ENCODE peak calls at places on chromosome 20, in nine cellular contexts. C is neural progenitor cell, Q is NCI-H69, F is renal cortical epithelial cell, T is cardiac fibroblast, K is left ventricle myocardium inferior, M is T-helper 1 cell, V is germinal center, N is nucleus accumbens. W is an unnamed sample.

GRCh38 chr20:12098411-12098810 is 180.7 kb downstream of the BTBD3 start:
- DNase-seq in Q (no peak), K (no peak), V (no peak), F (peak; percentile 32), N (no peak), C (no peak), M (no peak), T (no peak), W (no peak)

GRCh38 chr20:46520976-46521579 is 7.7 kb upstream of the ZNF334 start:
- DNase-seq in N (peak; percentile 10), M (peak; percentile 67), F (peak; percentile 59), V (peak; percentile 47), T (peak; percentile 70), C (peak; percentile 83), Q (peak; percentile 49), K (no peak), W (peak; percentile 91)

GRCh38 chr20:63005862-63006564 is 751 bp downstream of the BHLHE23 start:
- DNase-seq in F (no peak), K (no peak), N (no peak), V (no peak), T (peak; percentile 18), C (peak; percentile 79), Q (peak; percentile 51), M (no peak), W (peak; percentile 40)

GRCh38 chr20:43843096-43843964 is 71.3 kb upstream of the TOX2 start:
- DNase-seq in C (no peak), F (peak; percentile 59), N (no peak), Q (no peak), M (no peak), K (no peak), T (peak; percentile 83), V (no peak), W (no peak)

GRCh38 chr20:24952376-24953203 is 3.5 kb downstream of the CST7 start:
- DNase-seq in T (no peak), M (no peak), F (no peak), N (no peak), C (no peak), V (no peak), Q (peak; percentile 68), K (no peak), W (no peak)

GRCh38 chr20:51768759-51769517 is 748 bp upstream of the ATP9A start:
- DNase-seq in Q (peak; percentile 50), M (no peak), F (no peak), C (no peak), T (no peak), V (no peak), N (peak; percentile 10), K (no peak), W (no peak)

GRCh38 chr20:44402391-44403193 is 47.1 kb downstream of the HNF4A start:
- DNase-seq in N (no peak), M (no peak), C (no peak), K (no peak), T (no peak), F (peak; percentile 47), V (no peak), Q (no peak), W (no peak)

GRCh38 chr20:44790994-44791393 is 19.4 kb downstream of the RIMS4 start:
- DNase-seq in M (no peak), N (no peak), F (no peak), Q (no peak), V (no peak), T (no peak), C (no peak), K (no peak), W (no peak)

GRCh38 chr20:33460711-33461110 is 17.1 kb upstream of the SNTA1 start:
- DNase-seq in M (no peak), T (no peak), Q (peak; percentile 90), K (no peak), N (no peak), V (no peak), C (no peak), F (peak; percentile 44), W (no peak)

GRCh38 chr20:37382539-37383120 is 36.7 kb downstream of the SRC start:
- DNase-seq in K (no peak), V (no peak), M (no peak), N (no peak), T (no peak), C (no peak), Q (no peak), F (no peak), W (no peak)

GRCh38 chr20:22578221-22579118 is 5.9 kb downstream of the FOXA2 start:
- DNase-seq in M (no peak), Q (peak; percentile 98), N (no peak), T (no peak), C (peak; percentile 60), V (no peak), F (no peak), K (no peak), W (peak; percentile 42)

GRCh38 chr20:1473821-1474220 is 7.2 kb upstream of the NSFL1C start:
- DNase-seq in K (no peak), M (no peak), Q (no peak), C (no peak), N (no peak), F (no peak), V (no peak), T (no peak), W (no peak)

GRCh38 chr20:24316731-24317130 is 152.7 kb upstream of the SYNDIG1 start:
- DNase-seq in N (no peak), V (no peak), K (no peak), M (no peak), T (no peak), C (no peak), Q (no peak), F (no peak), W (no peak)

GRCh38 chr20:47276856-47277541 is 79.5 kb downstream of the ZMYND8 start:
- DNase-seq in T (peak; percentile 78), M (no peak), K (peak; percentile 73), V (no peak), F (peak; percentile 95), N (no peak), C (no peak), Q (peak; percentile 3), W (no peak)

GRCh38 chr20:49320460-49320859 is 42.6 kb upstream of the ZNFX1 start:
- DNase-seq in T (peak; percentile 75), F (peak; percentile 23), V (no peak), Q (peak; percentile 64), N (no peak), K (no peak), M (no peak), C (peak; percentile 74), W (peak; percentile 94)